ENCODE peak calls at places on chromosomes 11 and 22, in ten cellular contexts. Z is breast epithelium, E is heart left ventricle, O is ovary, B is uterus, N is adrenal gland, A is tibial nerve, L is transverse colon, W is IMR-90, F is right lobe of liver. D is an unnamed sample.

GRCh38 chr11:128026596-128026995 is 560.8 kb downstream of the ETS1 start:
- DNase-seq in Z (no peak), E (no peak), O (no peak), B (no peak), N (peak; percentile 75), A (no peak), L (no peak), W (peak; percentile 98), F (peak; percentile 56), D (no peak)

GRCh38 chr22:37749831-37750595 is 53.2 kb downstream of the TRIOBP start:
- DNase-seq in Z (no peak), E (no peak), O (no peak), B (no peak), N (peak; percentile 88), A (no peak), L (no peak), W (peak; percentile 78), F (no peak), D (no peak)

GRCh38 chr11:18367431-18367830 is 26.9 kb upstream of the LDHA start:
- DNase-seq in Z (no peak), E (no peak), O (no peak), B (no peak), N (no peak), A (no peak), L (no peak), W (peak; percentile 12), F (no peak), D (no peak)

GRCh38 chr11:80155412-80156017 is 714.7 kb upstream of the TENM4 start:
- DNase-seq in Z (no peak), E (no peak), O (no peak), B (no peak), N (no peak), A (no peak), L (no peak), W (peak; percentile 37), F (no peak), D (no peak)

GRCh38 chr22:49322861-49323622 is 504.6 kb downstream of the BRD1 start:
- DNase-seq in Z (peak; percentile 25), E (peak; percentile 44), O (no peak), B (no peak), N (peak; percentile 25), A (no peak), L (no peak), W (no peak), F (peak; percentile 3), D (peak; percentile 55)

GRCh38 chr11:5366856-5367255 is 15.5 kb downstream of the OR51B6 start:
- DNase-seq in Z (no peak), E (no peak), O (no peak), B (no peak), N (no peak), A (no peak), L (no peak), W (peak; percentile 34), F (no peak), D (no peak)

GRCh38 chr11:59212744-59213573 is at the start of gene MPEG1:
- DNase-seq in Z (no peak), E (no peak), O (no peak), B (no peak), N (no peak), A (no peak), L (no peak), W (no peak), F (no peak), D (no peak)

GRCh38 chr11:128341280-128341679 is 246.1 kb downstream of the ETS1 start:
- DNase-seq in Z (no peak), E (no peak), O (no peak), B (no peak), N (no peak), A (no peak), L (no peak), W (no peak), F (no peak), D (no peak)

GRCh38 chr22:36374603-36375024 is 13.2 kb downstream of the MYH9 start:
- DNase-seq in Z (no peak), E (no peak), O (no peak), B (no peak), N (no peak), A (no peak), L (peak; percentile 66), W (peak; percentile 77), F (no peak), D (no peak)

GRCh38 chr11:80930038-80930437 is 1489.2 kb upstream of the TENM4 start:
- DNase-seq in Z (no peak), E (no peak), O (no peak), B (no peak), N (no peak), A (no peak), L (no peak), W (no peak), F (no peak), D (no peak)

GRCh38 chr11:102955624-102956023 is at the start of gene MMP13:
- DNase-seq in Z (no peak), E (no peak), O (no peak), B (no peak), N (no peak), A (no peak), L (no peak), W (no peak), F (no peak), D (no peak)

GRCh38 chr11:115286614-115287013 is 217.6 kb downstream of the CADM1 start:
- DNase-seq in Z (no peak), E (no peak), O (no peak), B (no peak), N (no peak), A (no peak), L (no peak), W (no peak), F (no peak), D (no peak)

DNA sequence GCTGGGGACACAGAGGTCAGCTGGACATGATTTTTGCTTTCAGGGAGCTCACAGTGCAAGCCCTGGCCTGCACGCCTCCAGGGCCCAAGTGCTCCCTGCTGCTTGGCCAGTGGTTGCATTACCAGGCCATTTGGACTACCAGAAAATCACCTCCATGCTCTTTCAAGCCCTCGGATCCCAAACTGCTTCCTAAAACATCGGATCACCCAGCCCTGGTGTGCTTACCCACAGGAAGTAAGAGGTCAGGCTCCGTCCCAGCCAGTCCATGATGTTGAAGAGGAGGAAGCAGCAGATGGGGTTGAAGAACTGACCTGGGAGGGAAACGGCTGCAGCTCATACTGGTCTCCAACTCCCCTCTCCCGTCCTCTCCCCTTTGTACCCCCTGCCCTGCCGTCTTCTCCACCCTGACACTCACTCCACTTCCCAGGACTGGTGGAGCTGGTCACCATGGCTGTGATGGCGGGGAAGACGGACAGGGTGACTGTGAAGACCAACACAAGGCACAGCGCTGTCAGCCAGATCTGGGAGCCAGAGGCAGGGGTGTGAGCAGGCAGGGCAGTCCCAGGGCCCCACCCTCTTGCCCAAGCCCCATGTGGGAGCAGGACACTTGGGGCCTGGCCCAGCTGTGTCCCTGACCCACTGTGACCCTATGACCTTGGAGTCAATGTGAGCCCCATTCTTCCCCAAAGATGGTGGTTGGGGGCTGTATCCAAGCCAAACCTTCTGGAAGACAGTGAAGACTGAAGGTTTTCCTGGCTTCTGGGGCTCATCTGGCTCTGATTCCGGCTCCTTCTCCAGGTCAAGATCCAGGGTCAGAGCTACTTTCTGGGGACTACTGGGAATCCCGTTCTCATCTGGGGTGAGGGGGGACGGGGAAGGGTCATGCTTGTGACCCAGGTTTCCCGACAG is 5.6 kb downstream of the SLC29A2 start:
- DNase-seq in Z (no peak), E (peak; percentile 56), O (no peak), B (no peak), N (no peak), A (no peak), L (no peak), W (no peak), F (no peak), D (no peak)
- TF ChIP-seq POLR2A in Z (no peak), E (no peak), O (no peak), B (no peak), N (no peak), A (no peak), L (no peak), W (no peak), F (no peak), D (no peak)

GRCh38 chr11:1337647-1338007 is 28.2 kb upstream of the TOLLIP start:
- DNase-seq in Z (no peak), E (no peak), O (no peak), B (no peak), N (peak; percentile 36), A (no peak), L (no peak), W (no peak), F (no peak), D (no peak)

GRCh38 chr11:1336836-1337646 is 27.6 kb upstream of the TOLLIP start:
- DNase-seq in Z (no peak), E (no peak), O (peak; percentile 62), B (peak; percentile 65), N (peak; percentile 53), A (no peak), L (peak; percentile 41), W (no peak), F (peak; percentile 60), D (no peak)

GRCh38 chr11:1333860-1334259 is 24.4 kb upstream of the TOLLIP start:
- DNase-seq in Z (no peak), E (no peak), O (peak; percentile 15), B (no peak), N (no peak), A (no peak), L (no peak), W (no peak), F (no peak), D (no peak)

GRCh38 chr11:1335264-1335810 is 25.9 kb upstream of the TOLLIP start:
- DNase-seq in Z (no peak), E (no peak), O (peak; percentile 18), B (no peak), N (peak; percentile 52), A (no peak), L (no peak), W (no peak), F (no peak), D (no peak)

GRCh38 chr11:1335811-1336761 is 26.7 kb upstream of the TOLLIP start:
- DNase-seq in Z (no peak), E (peak; percentile 80), O (peak; percentile 81), B (peak; percentile 68), N (peak; percentile 85), A (peak; percentile 72), L (peak; percentile 69), W (peak; percentile 71), F (peak; percentile 59), D (no peak)
- TF ChIP-seq POLR2A in Z (peak; percentile 16), E (no peak), O (peak; percentile 40), B (peak; percentile 21), N (no peak), A (peak; percentile 55), L (no peak), W (no peak), F (no peak), D (peak; percentile 27)

DNA sequence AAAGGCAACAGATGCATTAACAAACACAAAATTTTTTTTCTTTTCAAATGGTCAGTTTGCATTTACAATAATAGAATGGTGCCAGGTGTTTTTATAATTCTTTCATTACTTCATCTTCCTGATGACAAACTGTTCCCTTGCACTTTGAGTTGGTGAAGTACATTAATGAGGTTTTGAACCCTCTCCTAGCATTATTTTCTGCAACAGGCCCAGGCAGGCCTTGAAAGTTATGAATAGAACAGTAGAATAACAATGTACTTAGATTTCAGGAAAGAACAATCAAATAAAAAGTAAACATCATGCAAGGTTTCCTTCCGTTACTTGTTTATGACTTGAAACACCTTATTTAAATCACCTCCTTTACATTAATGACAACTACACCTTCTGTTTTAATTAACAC is 9.6 kb downstream of the BTG4 start:
- DNase-seq in Z (no peak), E (no peak), O (no peak), B (no peak), N (no peak), A (no peak), L (no peak), W (no peak), F (no peak), D (no peak)
- TF ChIP-seq POLR2A in Z (no peak), E (no peak), O (no peak), B (no peak), N (no peak), A (no peak), L (no peak), W (no peak), F (no peak), D (no peak)

GRCh38 chr11:132072044-132072879 is 701.8 kb downstream of the NTM start:
- DNase-seq in Z (no peak), E (no peak), O (no peak), B (no peak), N (no peak), A (no peak), L (no peak), W (peak; percentile 99), F (no peak), D (no peak)
- TF ChIP-seq POLR2A in Z (no peak), E (no peak), O (no peak), B (no peak), N (no peak), A (no peak), L (no peak), W (peak; percentile 23), F (no peak), D (no peak)